ENCODE peak calls at places on chromosomes 11 and 22, in eight cellular contexts. One of them, this sample, is unnamed.

GRCh38 chr11:58494096-58494495 is 13.8 kb downstream of the OR5B21 start:
- DNase-seq in HFF-Myc: no peak
- DNase-seq in LNCaP clone FGC: no peak
- DNase-seq in right atrium auricular region: no peak
- DNase-seq in lower leg skin: no peak
- DNase-seq in bronchial epithelial cell: peak; percentile 45
- DNase-seq in astrocyte of the spinal cord: no peak
- DNase-seq in brain microvascular endothelial cell: no peak
- DNase-seq in this sample: no peak

GRCh38 chr11:79439893-79440450 is 858 bp downstream of the TENM4 start:
- DNase-seq in right atrium auricular region: no peak
- DNase-seq in bronchial epithelial cell: no peak
- DNase-seq in HFF-Myc: no peak
- DNase-seq in astrocyte of the spinal cord: peak; percentile 35
- DNase-seq in brain microvascular endothelial cell: no peak
- DNase-seq in lower leg skin: no peak
- DNase-seq in LNCaP clone FGC: no peak
- DNase-seq in this sample: peak; percentile 80

GRCh38 chr11:120501976-120502755 is 9.4 kb upstream of the GRIK4 start:
- DNase-seq in astrocyte of the spinal cord: no peak
- DNase-seq in HFF-Myc: no peak
- DNase-seq in LNCaP clone FGC: no peak
- DNase-seq in right atrium auricular region: no peak
- DNase-seq in bronchial epithelial cell: no peak
- DNase-seq in lower leg skin: no peak
- DNase-seq in brain microvascular endothelial cell: no peak
- DNase-seq in this sample: no peak

GRCh38 chr11:73223998-73224730 is 6.1 kb downstream of the P2RY2 start:
- DNase-seq in lower leg skin: no peak
- DNase-seq in bronchial epithelial cell: no peak
- DNase-seq in right atrium auricular region: no peak
- DNase-seq in LNCaP clone FGC: no peak
- DNase-seq in brain microvascular endothelial cell: no peak
- DNase-seq in astrocyte of the spinal cord: no peak
- DNase-seq in HFF-Myc: no peak
- DNase-seq in this sample: peak; percentile 5

GRCh38 chr11:24645563-24645962 is 148.7 kb downstream of the LUZP2 start:
- DNase-seq in brain microvascular endothelial cell: no peak
- DNase-seq in LNCaP clone FGC: no peak
- DNase-seq in right atrium auricular region: no peak
- DNase-seq in HFF-Myc: no peak
- DNase-seq in bronchial epithelial cell: no peak
- DNase-seq in lower leg skin: no peak
- DNase-seq in astrocyte of the spinal cord: no peak
- DNase-seq in this sample: no peak

GRCh38 chr11:93560534-93560933 is 17.3 kb upstream of the SMCO4 start:
- DNase-seq in brain microvascular endothelial cell: no peak
- DNase-seq in bronchial epithelial cell: no peak
- DNase-seq in HFF-Myc: no peak
- DNase-seq in right atrium auricular region: no peak
- DNase-seq in LNCaP clone FGC: no peak
- DNase-seq in astrocyte of the spinal cord: no peak
- DNase-seq in lower leg skin: no peak
- DNase-seq in this sample: no peak

GRCh38 chr11:16818284-16818683 is 79.8 kb downstream of the C11orf58 start:
- DNase-seq in right atrium auricular region: no peak
- DNase-seq in lower leg skin: no peak
- DNase-seq in astrocyte of the spinal cord: peak; percentile 46
- DNase-seq in bronchial epithelial cell: peak; percentile 44
- DNase-seq in brain microvascular endothelial cell: peak; percentile 20
- DNase-seq in LNCaP clone FGC: peak; percentile 10
- DNase-seq in HFF-Myc: no peak
- DNase-seq in this sample: no peak

GRCh38 chr22:18966748-18967147 is 30.7 kb upstream of the PRODH start:
- DNase-seq in astrocyte of the spinal cord: no peak
- DNase-seq in right atrium auricular region: no peak
- DNase-seq in bronchial epithelial cell: no peak
- DNase-seq in lower leg skin: no peak
- DNase-seq in HFF-Myc: no peak
- DNase-seq in brain microvascular endothelial cell: no peak
- DNase-seq in LNCaP clone FGC: no peak
- DNase-seq in this sample: no peak

GRCh38 chr22:35761037-35761436 is 43.4 kb downstream of the APOL5 start:
- DNase-seq in right atrium auricular region: no peak
- DNase-seq in lower leg skin: no peak
- DNase-seq in brain microvascular endothelial cell: no peak
- DNase-seq in LNCaP clone FGC: no peak
- DNase-seq in bronchial epithelial cell: no peak
- DNase-seq in astrocyte of the spinal cord: no peak
- DNase-seq in HFF-Myc: no peak
- DNase-seq in this sample: no peak

GRCh38 chr11:35928688-35929087 is 15.2 kb upstream of the LDLRAD3 start:
- DNase-seq in brain microvascular endothelial cell: no peak
- DNase-seq in lower leg skin: no peak
- DNase-seq in bronchial epithelial cell: no peak
- DNase-seq in HFF-Myc: no peak
- DNase-seq in right atrium auricular region: no peak
- DNase-seq in astrocyte of the spinal cord: no peak
- DNase-seq in LNCaP clone FGC: no peak
- DNase-seq in this sample: no peak

GRCh38 chr22:50479686-50480085 is 1.7 kb upstream of the ADM2 start:
- DNase-seq in lower leg skin: no peak
- DNase-seq in bronchial epithelial cell: no peak
- DNase-seq in LNCaP clone FGC: no peak
- DNase-seq in HFF-Myc: no peak
- DNase-seq in astrocyte of the spinal cord: no peak
- DNase-seq in right atrium auricular region: no peak
- DNase-seq in brain microvascular endothelial cell: no peak
- DNase-seq in this sample: no peak

GRCh38 chr11:1485504-1485885 is 1.1 kb downstream of the MOB2 start:
- DNase-seq in bronchial epithelial cell: no peak
- DNase-seq in right atrium auricular region: no peak
- DNase-seq in lower leg skin: no peak
- DNase-seq in HFF-Myc: no peak
- DNase-seq in brain microvascular endothelial cell: no peak
- DNase-seq in LNCaP clone FGC: no peak
- DNase-seq in astrocyte of the spinal cord: no peak
- DNase-seq in this sample: no peak

GRCh38 chr11:34599406-34599901 is 21.4 kb upstream of the EHF start:
- DNase-seq in brain microvascular endothelial cell: peak; percentile 76
- DNase-seq in lower leg skin: no peak
- DNase-seq in LNCaP clone FGC: no peak
- DNase-seq in right atrium auricular region: no peak
- DNase-seq in bronchial epithelial cell: peak; percentile 98
- DNase-seq in HFF-Myc: peak; percentile 40
- DNase-seq in astrocyte of the spinal cord: peak; percentile 44
- DNase-seq in this sample: no peak

GRCh38 chr11:35390737-35391682 is 28.3 kb downstream of the SLC1A2 start:
- DNase-seq in bronchial epithelial cell: peak; percentile 92
- DNase-seq in lower leg skin: no peak
- DNase-seq in LNCaP clone FGC: peak; percentile 89
- DNase-seq in astrocyte of the spinal cord: peak; percentile 70
- DNase-seq in brain microvascular endothelial cell: peak; percentile 76
- DNase-seq in HFF-Myc: no peak
- DNase-seq in right atrium auricular region: no peak
- DNase-seq in this sample: no peak

GRCh38 chr11:123261345-123262106 is 66.5 kb upstream of the CLMP start:
- DNase-seq in LNCaP clone FGC: peak; percentile 41
- DNase-seq in lower leg skin: peak; percentile 53
- DNase-seq in right atrium auricular region: peak; percentile 75
- DNase-seq in astrocyte of the spinal cord: peak; percentile 76
- DNase-seq in brain microvascular endothelial cell: peak; percentile 57
- DNase-seq in HFF-Myc: peak; percentile 35
- DNase-seq in bronchial epithelial cell: peak; percentile 76
- DNase-seq in this sample: peak; percentile 89

GRCh38 chr11:112751312-112751711 is 209.9 kb upstream of the NCAM1 start:
- DNase-seq in astrocyte of the spinal cord: no peak
- DNase-seq in bronchial epithelial cell: no peak
- DNase-seq in right atrium auricular region: no peak
- DNase-seq in HFF-Myc: no peak
- DNase-seq in lower leg skin: no peak
- DNase-seq in brain microvascular endothelial cell: no peak
- DNase-seq in LNCaP clone FGC: no peak
- DNase-seq in this sample: no peak

GRCh38 chr22:27918351-27919221 is 470 bp downstream of the PITPNB start:
- DNase-seq in HFF-Myc: no peak
- DNase-seq in right atrium auricular region: peak; percentile 59
- DNase-seq in bronchial epithelial cell: peak; percentile 32
- DNase-seq in LNCaP clone FGC: no peak
- DNase-seq in lower leg skin: peak; percentile 40
- DNase-seq in astrocyte of the spinal cord: peak; percentile 60
- DNase-seq in brain microvascular endothelial cell: peak; percentile 17
- DNase-seq in this sample: peak; percentile 62

GRCh38 chr11:71145988-71146824 is 106.2 kb downstream of the SHANK2 start:
- DNase-seq in lower leg skin: no peak
- DNase-seq in astrocyte of the spinal cord: no peak
- DNase-seq in bronchial epithelial cell: no peak
- DNase-seq in LNCaP clone FGC: no peak
- DNase-seq in right atrium auricular region: no peak
- DNase-seq in HFF-Myc: no peak
- DNase-seq in brain microvascular endothelial cell: no peak
- DNase-seq in this sample: no peak

GRCh38 chr22:23534851-23535717 is 45.0 kb downstream of the IGLL1 start:
- DNase-seq in bronchial epithelial cell: no peak
- DNase-seq in right atrium auricular region: no peak
- DNase-seq in LNCaP clone FGC: no peak
- DNase-seq in HFF-Myc: no peak
- DNase-seq in lower leg skin: no peak
- DNase-seq in astrocyte of the spinal cord: no peak
- DNase-seq in brain microvascular endothelial cell: no peak
- DNase-seq in this sample: no peak

GRCh38 chr11:99589771-99590170 is 569.0 kb downstream of the CNTN5 start:
- DNase-seq in HFF-Myc: no peak
- DNase-seq in lower leg skin: no peak
- DNase-seq in right atrium auricular region: no peak
- DNase-seq in bronchial epithelial cell: no peak
- DNase-seq in LNCaP clone FGC: no peak
- DNase-seq in brain microvascular endothelial cell: no peak
- DNase-seq in astrocyte of the spinal cord: no peak
- DNase-seq in this sample: no peak

GRCh38 chr11:99593197-99593596 is 572.4 kb downstream of the CNTN5 start:
- DNase-seq in astrocyte of the spinal cord: no peak
- DNase-seq in lower leg skin: no peak
- DNase-seq in brain microvascular endothelial cell: no peak
- DNase-seq in HFF-Myc: no peak
- DNase-seq in LNCaP clone FGC: no peak
- DNase-seq in right atrium auricular region: no peak
- DNase-seq in bronchial epithelial cell: no peak
- DNase-seq in this sample: no peak

DNA sequence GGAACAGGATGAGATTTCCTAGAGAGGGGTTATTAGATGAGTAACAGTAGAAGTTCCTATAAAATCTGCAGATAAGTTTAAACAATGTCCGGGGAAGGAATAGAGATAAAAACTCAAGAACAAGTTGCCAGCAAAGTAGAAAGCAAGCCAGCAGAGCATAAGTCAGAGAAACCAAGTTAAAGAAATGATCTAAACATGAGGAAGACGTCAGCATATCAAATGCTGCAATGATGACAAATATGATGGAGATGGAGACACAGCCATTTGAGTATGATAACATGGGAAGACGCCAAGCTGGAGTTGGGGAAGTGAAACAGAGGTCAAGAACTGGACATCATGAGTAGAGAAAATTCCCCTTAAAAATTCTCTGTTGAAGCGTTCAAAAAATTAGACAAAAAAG is 571.5 kb downstream of the CNTN5 start:
- DNase-seq in bronchial epithelial cell: no peak
- DNase-seq in brain microvascular endothelial cell: peak; percentile 14
- DNase-seq in LNCaP clone FGC: no peak
- DNase-seq in lower leg skin: no peak
- DNase-seq in HFF-Myc: no peak
- DNase-seq in right atrium auricular region: no peak
- DNase-seq in astrocyte of the spinal cord: no peak
- DNase-seq in this sample: no peak
- TF ChIP-seq CTCF in bronchial epithelial cell: no peak
- TF ChIP-seq CTCF in brain microvascular endothelial cell: no peak
- TF ChIP-seq CTCF in LNCaP clone FGC: no peak
- TF ChIP-seq CTCF in lower leg skin: no peak
- TF ChIP-seq CTCF in HFF-Myc: no peak
- TF ChIP-seq CTCF in right atrium auricular region: no peak
- TF ChIP-seq CTCF in astrocyte of the spinal cord: no peak
- TF ChIP-seq CTCF in this sample: no peak

GRCh38 chr11:68994161-68994890 is 13.5 kb upstream of the MRGPRD start:
- DNase-seq in LNCaP clone FGC: no peak
- DNase-seq in right atrium auricular region: no peak
- DNase-seq in HFF-Myc: no peak
- DNase-seq in brain microvascular endothelial cell: no peak
- DNase-seq in bronchial epithelial cell: no peak
- DNase-seq in lower leg skin: no peak
- DNase-seq in astrocyte of the spinal cord: no peak
- DNase-seq in this sample: no peak

GRCh38 chr11:68994891-68995280 is 14.1 kb upstream of the MRGPRD start:
- DNase-seq in astrocyte of the spinal cord: no peak
- DNase-seq in right atrium auricular region: no peak
- DNase-seq in bronchial epithelial cell: no peak
- DNase-seq in brain microvascular endothelial cell: no peak
- DNase-seq in lower leg skin: no peak
- DNase-seq in HFF-Myc: no peak
- DNase-seq in LNCaP clone FGC: no peak
- DNase-seq in this sample: no peak

GRCh38 chr11:68990995-68991780 is 10.4 kb upstream of the MRGPRD start:
- DNase-seq in bronchial epithelial cell: no peak
- DNase-seq in HFF-Myc: no peak
- DNase-seq in LNCaP clone FGC: no peak
- DNase-seq in right atrium auricular region: no peak
- DNase-seq in brain microvascular endothelial cell: no peak
- DNase-seq in astrocyte of the spinal cord: no peak
- DNase-seq in lower leg skin: no peak
- DNase-seq in this sample: no peak

GRCh38 chr11:68992743-68993255 is 12.0 kb upstream of the MRGPRD start:
- DNase-seq in lower leg skin: no peak
- DNase-seq in bronchial epithelial cell: no peak
- DNase-seq in brain microvascular endothelial cell: no peak
- DNase-seq in astrocyte of the spinal cord: no peak
- DNase-seq in right atrium auricular region: no peak
- DNase-seq in LNCaP clone FGC: no peak
- DNase-seq in HFF-Myc: no peak
- DNase-seq in this sample: no peak

GRCh38 chr11:68993546-68993945 is 12.8 kb upstream of the MRGPRD start:
- DNase-seq in bronchial epithelial cell: peak; percentile 68
- DNase-seq in brain microvascular endothelial cell: no peak
- DNase-seq in LNCaP clone FGC: no peak
- DNase-seq in astrocyte of the spinal cord: no peak
- DNase-seq in HFF-Myc: no peak
- DNase-seq in right atrium auricular region: no peak
- DNase-seq in lower leg skin: no peak
- DNase-seq in this sample: no peak
- TF ChIP-seq CTCF in bronchial epithelial cell: no peak
- TF ChIP-seq CTCF in brain microvascular endothelial cell: no peak
- TF ChIP-seq CTCF in LNCaP clone FGC: no peak
- TF ChIP-seq CTCF in astrocyte of the spinal cord: no peak
- TF ChIP-seq CTCF in HFF-Myc: no peak
- TF ChIP-seq CTCF in right atrium auricular region: no peak
- TF ChIP-seq CTCF in lower leg skin: no peak
- TF ChIP-seq CTCF in this sample: no peak

GRCh38 chr11:28269621-28270020 is 161.4 kb downstream of the METTL15 start:
- DNase-seq in astrocyte of the spinal cord: no peak
- DNase-seq in bronchial epithelial cell: no peak
- DNase-seq in brain microvascular endothelial cell: no peak
- DNase-seq in right atrium auricular region: no peak
- DNase-seq in LNCaP clone FGC: no peak
- DNase-seq in HFF-Myc: no peak
- DNase-seq in lower leg skin: no peak
- DNase-seq in this sample: no peak
- TF ChIP-seq CTCF in astrocyte of the spinal cord: no peak
- TF ChIP-seq CTCF in bronchial epithelial cell: no peak
- TF ChIP-seq CTCF in brain microvascular endothelial cell: no peak
- TF ChIP-seq CTCF in right atrium auricular region: no peak
- TF ChIP-seq CTCF in LNCaP clone FGC: no peak
- TF ChIP-seq CTCF in HFF-Myc: no peak
- TF ChIP-seq CTCF in lower leg skin: no peak
- TF ChIP-seq CTCF in this sample: no peak

GRCh38 chr11:68651208-68651984 is 32.9 kb upstream of the GAL start:
- DNase-seq in bronchial epithelial cell: peak; percentile 14
- DNase-seq in brain microvascular endothelial cell: peak; percentile 7
- DNase-seq in HFF-Myc: no peak
- DNase-seq in LNCaP clone FGC: no peak
- DNase-seq in lower leg skin: no peak
- DNase-seq in right atrium auricular region: no peak
- DNase-seq in astrocyte of the spinal cord: peak; percentile 47
- DNase-seq in this sample: no peak
- TF ChIP-seq CTCF in bronchial epithelial cell: no peak
- TF ChIP-seq CTCF in brain microvascular endothelial cell: no peak
- TF ChIP-seq CTCF in HFF-Myc: no peak
- TF ChIP-seq CTCF in LNCaP clone FGC: no peak
- TF ChIP-seq CTCF in lower leg skin: no peak
- TF ChIP-seq CTCF in right atrium auricular region: no peak
- TF ChIP-seq CTCF in astrocyte of the spinal cord: no peak
- TF ChIP-seq CTCF in this sample: no peak